ENCODE peak calls at places on chromosomes 16 and 17, in nine cellular contexts. One of them, this sample, is unnamed.

GRCh38 chr17:63995626-63996025 is 2.5 kb upstream of the PRR29 start:
- DNase-seq in spleen: peak; percentile 72
- DNase-seq in stomach: no peak
- DNase-seq in heart left ventricle: no peak
- DNase-seq in body of pancreas: no peak
- DNase-seq in GM12878: no peak
- DNase-seq in right lobe of liver: no peak
- DNase-seq in HCT116: no peak
- DNase-seq in transverse colon: no peak
- DNase-seq in this sample: no peak

GRCh38 chr17:42979511-42980273 is at the start of gene PTGES3L:
- DNase-seq in spleen: peak; percentile 80
- DNase-seq in stomach: no peak
- DNase-seq in heart left ventricle: peak; percentile 69
- DNase-seq in body of pancreas: peak; percentile 44
- DNase-seq in GM12878: no peak
- DNase-seq in right lobe of liver: no peak
- DNase-seq in HCT116: no peak
- DNase-seq in transverse colon: peak; percentile 63
- DNase-seq in this sample: no peak

GRCh38 chr16:20612551-20613470 is 36.6 kb upstream of the ACSM2B start:
- DNase-seq in spleen: no peak
- DNase-seq in stomach: peak; percentile 56
- DNase-seq in heart left ventricle: peak; percentile 35
- DNase-seq in body of pancreas: peak; percentile 89
- DNase-seq in GM12878: no peak
- DNase-seq in right lobe of liver: no peak
- DNase-seq in HCT116: no peak
- DNase-seq in transverse colon: no peak
- DNase-seq in this sample: no peak

GRCh38 chr17:73639926-73640325 is 4.3 kb downstream of the SDK2 start:
- DNase-seq in spleen: peak; percentile 33
- DNase-seq in stomach: peak; percentile 24
- DNase-seq in heart left ventricle: no peak
- DNase-seq in body of pancreas: peak; percentile 46
- DNase-seq in GM12878: no peak
- DNase-seq in right lobe of liver: no peak
- DNase-seq in HCT116: no peak
- DNase-seq in transverse colon: peak; percentile 46
- DNase-seq in this sample: no peak

GRCh38 chr16:22191089-22191965 is 14.8 kb upstream of the EEF2K start:
- DNase-seq in spleen: peak; percentile 100
- DNase-seq in stomach: peak; percentile 100
- DNase-seq in heart left ventricle: peak; percentile 99
- DNase-seq in body of pancreas: peak; percentile 99
- DNase-seq in GM12878: peak; percentile 91
- DNase-seq in right lobe of liver: peak; percentile 99
- DNase-seq in HCT116: peak; percentile 92
- DNase-seq in transverse colon: peak; percentile 100
- DNase-seq in this sample: peak; percentile 77

GRCh38 chr17:45857977-45858708 is 13.5 kb downstream of the SPPL2C start:
- DNase-seq in spleen: no peak
- DNase-seq in stomach: no peak
- DNase-seq in heart left ventricle: no peak
- DNase-seq in body of pancreas: no peak
- DNase-seq in GM12878: no peak
- DNase-seq in right lobe of liver: no peak
- DNase-seq in HCT116: no peak
- DNase-seq in transverse colon: no peak
- DNase-seq in this sample: no peak

GRCh38 chr17:27627514-27627913 is 3.5 kb upstream of the LGALS9 start:
- DNase-seq in spleen: peak; percentile 62
- DNase-seq in stomach: no peak
- DNase-seq in heart left ventricle: no peak
- DNase-seq in body of pancreas: no peak
- DNase-seq in GM12878: no peak
- DNase-seq in right lobe of liver: no peak
- DNase-seq in HCT116: no peak
- DNase-seq in transverse colon: no peak
- DNase-seq in this sample: no peak

GRCh38 chr16:54772400-54772799 is 158.3 kb upstream of the IRX5 start:
- DNase-seq in spleen: no peak
- DNase-seq in stomach: no peak
- DNase-seq in heart left ventricle: no peak
- DNase-seq in body of pancreas: no peak
- DNase-seq in GM12878: no peak
- DNase-seq in right lobe of liver: no peak
- DNase-seq in HCT116: no peak
- DNase-seq in transverse colon: no peak
- DNase-seq in this sample: no peak

GRCh38 chr16:21684199-21684598 is 20.4 kb downstream of the OTOA start:
- DNase-seq in spleen: no peak
- DNase-seq in stomach: no peak
- DNase-seq in heart left ventricle: no peak
- DNase-seq in body of pancreas: peak; percentile 11
- DNase-seq in GM12878: no peak
- DNase-seq in right lobe of liver: no peak
- DNase-seq in HCT116: peak; percentile 4
- DNase-seq in transverse colon: peak; percentile 21
- DNase-seq in this sample: no peak

GRCh38 chr17:74525781-74526288 is 5.4 kb downstream of the CD300LB start:
- DNase-seq in spleen: no peak
- DNase-seq in stomach: peak; percentile 15
- DNase-seq in heart left ventricle: no peak
- DNase-seq in body of pancreas: no peak
- DNase-seq in GM12878: no peak
- DNase-seq in right lobe of liver: no peak
- DNase-seq in HCT116: no peak
- DNase-seq in transverse colon: no peak
- DNase-seq in this sample: no peak

GRCh38 chr16:48676836-48677235 is 66.9 kb upstream of the N4BP1 start:
- DNase-seq in spleen: no peak
- DNase-seq in stomach: no peak
- DNase-seq in heart left ventricle: no peak
- DNase-seq in body of pancreas: no peak
- DNase-seq in GM12878: no peak
- DNase-seq in right lobe of liver: no peak
- DNase-seq in HCT116: no peak
- DNase-seq in transverse colon: no peak
- DNase-seq in this sample: no peak

GRCh38 chr17:52721932-52722331 is 563.4 kb upstream of the CA10 start:
- DNase-seq in spleen: no peak
- DNase-seq in stomach: no peak
- DNase-seq in heart left ventricle: no peak
- DNase-seq in body of pancreas: no peak
- DNase-seq in GM12878: no peak
- DNase-seq in right lobe of liver: no peak
- DNase-seq in HCT116: no peak
- DNase-seq in transverse colon: no peak
- DNase-seq in this sample: no peak

GRCh38 chr17:65604070-65604469 is 42.6 kb upstream of the AXIN2 start:
- DNase-seq in spleen: no peak
- DNase-seq in stomach: no peak
- DNase-seq in heart left ventricle: no peak
- DNase-seq in body of pancreas: no peak
- DNase-seq in GM12878: no peak
- DNase-seq in right lobe of liver: no peak
- DNase-seq in HCT116: no peak
- DNase-seq in transverse colon: no peak
- DNase-seq in this sample: no peak

GRCh38 chr16:80680046-80680445 is 124.4 kb downstream of the CDYL2 start:
- DNase-seq in spleen: no peak
- DNase-seq in stomach: no peak
- DNase-seq in heart left ventricle: no peak
- DNase-seq in body of pancreas: no peak
- DNase-seq in GM12878: no peak
- DNase-seq in right lobe of liver: no peak
- DNase-seq in HCT116: no peak
- DNase-seq in transverse colon: no peak
- DNase-seq in this sample: no peak

GRCh38 chr16:10744370-10745030 is 858 bp downstream of the NUBP1 start:
- DNase-seq in spleen: peak; percentile 78
- DNase-seq in stomach: no peak
- DNase-seq in heart left ventricle: peak; percentile 40
- DNase-seq in body of pancreas: peak; percentile 31
- DNase-seq in GM12878: no peak
- DNase-seq in right lobe of liver: peak; percentile 28
- DNase-seq in HCT116: no peak
- DNase-seq in transverse colon: no peak
- DNase-seq in this sample: peak; percentile 47

DNA sequence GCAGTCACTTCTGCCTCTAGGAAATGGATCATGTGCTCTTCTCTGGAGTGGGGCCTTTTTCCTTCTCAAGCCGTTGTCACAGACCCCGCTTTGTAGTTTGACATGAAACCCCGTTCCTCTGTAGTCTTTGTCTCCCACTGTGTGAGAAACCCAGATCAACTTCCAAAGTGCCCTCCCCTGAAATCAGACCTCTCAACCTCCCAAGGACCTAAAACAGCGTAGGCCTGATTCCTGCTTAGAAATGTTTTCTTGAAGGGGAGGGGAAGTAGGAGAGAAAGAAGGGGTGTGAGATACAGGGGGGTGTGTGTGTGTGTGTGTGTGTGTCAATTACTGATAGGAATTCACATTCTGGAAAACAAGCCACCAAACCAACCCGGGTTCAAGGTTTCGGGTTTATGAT is 1.5 kb downstream of the UBE2O start:
- DNase-seq in spleen: no peak
- DNase-seq in stomach: no peak
- DNase-seq in heart left ventricle: no peak
- DNase-seq in body of pancreas: no peak
- DNase-seq in GM12878: no peak
- DNase-seq in right lobe of liver: no peak
- DNase-seq in HCT116: no peak
- DNase-seq in transverse colon: no peak
- DNase-seq in this sample: no peak
- TF ChIP-seq POLR2A in spleen: no peak
- TF ChIP-seq POLR2A in stomach: no peak
- TF ChIP-seq POLR2A in heart left ventricle: no peak
- TF ChIP-seq POLR2A in body of pancreas: no peak
- TF ChIP-seq POLR2A in GM12878: no peak
- TF ChIP-seq POLR2A in right lobe of liver: no peak
- TF ChIP-seq POLR2A in HCT116: no peak
- TF ChIP-seq POLR2A in transverse colon: no peak
- TF ChIP-seq POLR2A in this sample: no peak

GRCh38 chr17:5391678-5392077 is 27.8 kb downstream of the NUP88 start:
- DNase-seq in spleen: no peak
- DNase-seq in stomach: no peak
- DNase-seq in heart left ventricle: no peak
- DNase-seq in body of pancreas: no peak
- DNase-seq in GM12878: no peak
- DNase-seq in right lobe of liver: no peak
- DNase-seq in HCT116: no peak
- DNase-seq in transverse colon: no peak
- DNase-seq in this sample: no peak

GRCh38 chr17:5399767-5400166 is 19.7 kb downstream of the NUP88 start:
- DNase-seq in spleen: no peak
- DNase-seq in stomach: no peak
- DNase-seq in heart left ventricle: no peak
- DNase-seq in body of pancreas: no peak
- DNase-seq in GM12878: no peak
- DNase-seq in right lobe of liver: no peak
- DNase-seq in HCT116: no peak
- DNase-seq in transverse colon: no peak
- DNase-seq in this sample: no peak

DNA sequence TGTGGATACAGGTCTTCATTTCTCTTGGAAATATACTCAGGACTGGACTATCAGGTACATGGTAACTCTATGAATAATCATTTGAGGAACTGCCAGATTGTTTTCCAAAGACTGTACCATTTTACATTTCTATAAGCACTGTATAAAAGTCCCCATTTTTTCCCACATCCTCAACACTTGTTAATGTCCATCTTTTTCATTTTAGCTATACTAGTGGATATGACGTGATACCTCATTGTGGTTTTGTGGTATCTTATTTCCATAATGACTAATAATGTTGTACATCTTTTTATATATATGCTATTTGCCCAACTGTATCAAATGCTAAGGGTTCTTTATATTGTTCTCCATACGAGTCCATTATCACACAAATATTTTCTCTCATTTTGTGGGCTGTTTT is 22.9 kb downstream of the NUP88 start:
- DNase-seq in spleen: no peak
- DNase-seq in stomach: no peak
- DNase-seq in heart left ventricle: no peak
- DNase-seq in body of pancreas: no peak
- DNase-seq in GM12878: no peak
- DNase-seq in right lobe of liver: no peak
- DNase-seq in HCT116: no peak
- DNase-seq in transverse colon: no peak
- DNase-seq in this sample: no peak
- TF ChIP-seq POLR2A in spleen: no peak
- TF ChIP-seq POLR2A in stomach: no peak
- TF ChIP-seq POLR2A in heart left ventricle: no peak
- TF ChIP-seq POLR2A in body of pancreas: no peak
- TF ChIP-seq POLR2A in GM12878: no peak
- TF ChIP-seq POLR2A in right lobe of liver: no peak
- TF ChIP-seq POLR2A in HCT116: no peak
- TF ChIP-seq POLR2A in transverse colon: no peak
- TF ChIP-seq POLR2A in this sample: no peak

GRCh38 chr17:3754458-3755334 is 31.0 kb downstream of the HASPIN start:
- DNase-seq in spleen: peak; percentile 93
- DNase-seq in stomach: peak; percentile 99
- DNase-seq in heart left ventricle: no peak
- DNase-seq in body of pancreas: peak; percentile 99
- DNase-seq in GM12878: no peak
- DNase-seq in right lobe of liver: peak; percentile 55
- DNase-seq in HCT116: peak; percentile 95
- DNase-seq in transverse colon: peak; percentile 96
- DNase-seq in this sample: no peak
- TF ChIP-seq POLR2A in spleen: no peak
- TF ChIP-seq POLR2A in stomach: peak; percentile 82
- TF ChIP-seq POLR2A in heart left ventricle: no peak
- TF ChIP-seq POLR2A in body of pancreas: peak; percentile 84
- TF ChIP-seq POLR2A in GM12878: peak; percentile 44
- TF ChIP-seq POLR2A in right lobe of liver: peak; percentile 21
- TF ChIP-seq POLR2A in HCT116: peak; percentile 56
- TF ChIP-seq POLR2A in transverse colon: peak; percentile 67
- TF ChIP-seq POLR2A in this sample: no peak

DNA sequence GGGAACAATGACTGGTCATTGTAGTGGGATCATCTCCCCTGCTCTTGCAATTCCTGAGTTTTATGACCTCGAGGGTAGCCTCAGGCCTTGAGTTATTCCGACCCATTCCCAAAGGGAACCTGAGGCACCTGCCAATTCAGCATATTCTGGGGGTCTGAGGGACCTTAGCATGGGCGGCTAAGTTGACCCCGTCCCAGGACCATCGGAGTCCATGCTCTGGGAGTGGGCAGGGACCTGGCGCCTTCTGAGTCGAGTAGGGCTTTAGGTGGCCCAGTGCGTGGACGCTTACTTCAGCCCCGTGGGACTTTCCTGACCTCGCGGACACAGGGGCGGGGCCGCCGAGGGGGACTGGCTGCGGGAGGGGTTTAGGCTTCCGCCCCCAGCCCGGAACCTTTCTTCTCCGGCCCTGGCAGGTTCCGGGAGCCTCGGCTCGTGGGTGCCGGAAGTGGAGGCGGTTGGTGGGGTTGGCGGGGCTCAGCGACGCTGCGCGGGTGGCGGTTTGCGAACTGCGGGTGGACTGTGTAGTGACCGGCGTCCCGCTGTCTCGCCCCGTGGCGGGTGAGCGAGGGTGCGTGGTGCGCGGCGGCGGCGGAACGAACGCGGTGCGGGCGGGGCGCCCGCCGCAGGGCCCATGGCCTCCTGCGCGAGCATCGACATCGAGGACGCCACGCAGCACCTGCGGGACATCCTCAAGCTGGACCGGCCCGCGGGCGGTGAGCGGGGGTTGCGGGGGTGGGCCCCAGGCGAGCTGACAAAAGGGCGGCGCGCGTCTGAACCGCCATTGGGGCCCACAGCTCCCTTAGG is at the start of gene EDC4:
- DNase-seq in spleen: peak; percentile 96
- DNase-seq in stomach: peak; percentile 85
- DNase-seq in heart left ventricle: peak; percentile 87
- DNase-seq in body of pancreas: peak; percentile 86
- DNase-seq in GM12878: peak; percentile 48
- DNase-seq in right lobe of liver: peak; percentile 93
- DNase-seq in HCT116: peak; percentile 52
- DNase-seq in transverse colon: peak; percentile 88
- DNase-seq in this sample: peak; percentile 68
- TF ChIP-seq POLR2A in spleen: no peak
- TF ChIP-seq POLR2A in stomach: no peak
- TF ChIP-seq POLR2A in heart left ventricle: no peak
- TF ChIP-seq POLR2A in body of pancreas: peak; percentile 30
- TF ChIP-seq POLR2A in GM12878: peak; percentile 96
- TF ChIP-seq POLR2A in right lobe of liver: peak; percentile 27
- TF ChIP-seq POLR2A in HCT116: no peak
- TF ChIP-seq POLR2A in transverse colon: peak; percentile 74
- TF ChIP-seq POLR2A in this sample: peak; percentile 68

This sample was measured in H54.